ENCODE peak calls at places on chromosomes 3 and 15, in six cellular contexts. O, V, U, M, Z and Q are unnamed samples.
A peak's percentile ranks its signal among the peaks of the same experiment; 100 is the strongest.

GRCh38 chr3:167783781-167784180 is 48.3 kb downstream of the SERPINI1 start:
- DNase-seq in O (no peak), V (no peak), U (no peak), M (no peak), Z (no peak), Q (no peak)

GRCh38 chr3:186869253-186870235 is 27.0 kb downstream of the ADIPOQ start:
- DNase-seq in O (no peak), V (no peak), U (peak; percentile 44), M (no peak), Z (no peak), Q (no peak)

GRCh38 chr3:131401978-131402377 is 20.4 kb downstream of the NUDT16 start:
- DNase-seq in O (no peak), V (no peak), U (no peak), M (no peak), Z (no peak), Q (no peak)

GRCh38 chr15:51369451-51369761 is 28.0 kb downstream of the GLDN start:
- DNase-seq in O (no peak), V (no peak), U (no peak), M (no peak), Z (no peak), Q (no peak)

GRCh38 chr3:59253523-59253922 is 203.7 kb upstream of the CFAP20DC start:
- DNase-seq in O (no peak), V (no peak), U (no peak), M (no peak), Z (no peak), Q (no peak)

GRCh38 chr15:59339252-59339672 is 33.4 kb downstream of the MYO1E start:
- DNase-seq in O (no peak), V (peak; percentile 64), U (no peak), M (no peak), Z (no peak), Q (peak; percentile 90)

GRCh38 chr3:164486150-164486549 is 592.1 kb downstream of the SI start:
- DNase-seq in O (no peak), V (no peak), U (no peak), M (no peak), Z (no peak), Q (no peak)

GRCh38 chr3:126613481-126614187 is 41.3 kb downstream of the TXNRD3 start:
- DNase-seq in O (no peak), V (no peak), U (peak; percentile 11), M (no peak), Z (no peak), Q (no peak)

GRCh38 chr15:92569778-92570177 is 85.8 kb downstream of the FAM174B start:
- DNase-seq in O (no peak), V (no peak), U (no peak), M (no peak), Z (no peak), Q (no peak)

GRCh38 chr3:105788548-105789036 is 80.2 kb downstream of the CBLB start:
- DNase-seq in O (no peak), V (no peak), U (no peak), M (no peak), Z (no peak), Q (no peak)

GRCh38 chr3:39892068-39892467 is 82.7 kb downstream of the MYRIP start:
- DNase-seq in O (no peak), V (no peak), U (no peak), M (no peak), Z (no peak), Q (no peak)

GRCh38 chr3:20125912-20126311 is 60.1 kb downstream of the SGO1 start:
- DNase-seq in O (no peak), V (no peak), U (no peak), M (peak; percentile 71), Z (no peak), Q (no peak)

GRCh38 chr3:56970401-56971002 is 90.0 kb upstream of the SPATA12 start:
- DNase-seq in O (no peak), V (no peak), U (peak; percentile 18), M (no peak), Z (peak; percentile 46), Q (no peak)

GRCh38 chr3:104510091-104510860 is 856.4 kb upstream of the ALCAM start:
- DNase-seq in O (no peak), V (no peak), U (no peak), M (no peak), Z (no peak), Q (no peak)

GRCh38 chr15:57382222-57382621 is 5.9 kb downstream of the CGNL1 start:
- DNase-seq in O (no peak), V (no peak), U (no peak), M (no peak), Z (no peak), Q (peak; percentile 29)

GRCh38 chr3:141379250-141379872 is 11.1 kb downstream of the ZBTB38 start:
- DNase-seq in O (no peak), V (no peak), U (no peak), M (peak; percentile 95), Z (no peak), Q (no peak)

GRCh38 chr3:149000207-149000745 is 8.9 kb downstream of the GYG1 start:
- DNase-seq in O (no peak), V (no peak), U (peak; percentile 69), M (no peak), Z (no peak), Q (no peak)

GRCh38 chr3:17032407-17033034 is 147.8 kb downstream of the PLCL2 start:
- DNase-seq in O (peak; percentile 36), V (peak; percentile 53), U (peak; percentile 36), M (no peak), Z (peak; percentile 41), Q (peak; percentile 16)

GRCh38 chr3:48597408-48597800 is 2.3 kb upstream of the COL7A1 start:
- DNase-seq in O (no peak), V (no peak), U (no peak), M (no peak), Z (peak; percentile 8), Q (no peak)

GRCh38 chr3:48851407-48851806 is 3.7 kb upstream of the PRKAR2A start:
- DNase-seq in O (no peak), V (peak; percentile 12), U (peak; percentile 66), M (no peak), Z (peak; percentile 22), Q (no peak)

GRCh38 chr15:101556273-101556672 is 66.8 kb upstream of the PCSK6 start:
- DNase-seq in O (no peak), V (no peak), U (no peak), M (no peak), Z (no peak), Q (no peak)

GRCh38 chr3:187255314-187255713 is 36.2 kb downstream of the MASP1 start:
- DNase-seq in O (no peak), V (no peak), U (no peak), M (no peak), Z (no peak), Q (no peak)

GRCh38 chr3:51045006-51045405 is 340.1 kb upstream of the MANF start:
- DNase-seq in O (no peak), V (no peak), U (no peak), M (no peak), Z (no peak), Q (no peak)

GRCh38 chr3:17420668-17421067 is 321.8 kb downstream of the TBC1D5 start:
- DNase-seq in O (no peak), V (peak; percentile 43), U (peak; percentile 28), M (no peak), Z (peak; percentile 18), Q (peak; percentile 74)

GRCh38 chr3:16151109-16151508 is 23.4 kb upstream of the GALNT15 start:
- DNase-seq in O (no peak), V (peak; percentile 19), U (peak; percentile 95), M (no peak), Z (peak; percentile 34), Q (no peak)

GRCh38 chr3:98986073-98986472 is 84.6 kb upstream of the DCBLD2 start:
- DNase-seq in O (peak; percentile 43), V (peak; percentile 74), U (peak; percentile 97), M (no peak), Z (no peak), Q (peak; percentile 68)

GRCh38 chr3:49727154-49727923 is 3.6 kb upstream of the GMPPB start:
- DNase-seq in O (no peak), V (no peak), U (no peak), M (no peak), Z (no peak), Q (no peak)

GRCh38 chr3:109325109-109325508 is 8.8 kb upstream of the DPPA2 start:
- DNase-seq in O (no peak), V (no peak), U (no peak), M (no peak), Z (no peak), Q (no peak)

GRCh38 chr3:25001041-25001591 is 426.9 kb upstream of the RARB start:
- DNase-seq in O (no peak), V (no peak), U (no peak), M (no peak), Z (no peak), Q (no peak)

GRCh38 chr3:76997733-76998132 is 42.2 kb upstream of the ROBO2 start:
- DNase-seq in O (no peak), V (no peak), U (peak; percentile 61), M (no peak), Z (no peak), Q (no peak)
- TF ChIP-seq BHLHE40 in O (no peak), V (no peak), U (no peak), M (no peak), Z (no peak), Q (no peak)

DNA sequence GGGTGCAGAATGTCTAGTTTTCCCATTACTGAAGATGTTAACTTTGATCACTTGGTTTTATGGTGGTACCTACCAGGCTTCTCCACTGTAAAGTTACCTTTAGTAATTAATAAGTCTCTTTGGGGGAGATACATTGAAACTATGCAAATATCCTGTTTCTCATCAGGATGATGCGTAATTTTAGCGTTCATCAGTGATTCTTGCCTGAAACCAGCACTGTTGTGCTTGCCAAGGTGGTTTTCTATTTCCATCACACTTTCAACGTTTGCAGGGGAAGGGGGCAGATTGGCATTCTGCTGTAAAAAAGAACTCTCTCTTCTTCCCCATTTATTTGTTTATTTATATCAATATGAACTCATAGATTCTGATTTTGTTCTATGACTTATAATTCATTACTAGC is 61.0 kb downstream of the SSR3 start:
- DNase-seq in O (no peak), V (no peak), U (no peak), M (no peak), Z (no peak), Q (no peak)
- TF ChIP-seq BHLHE40 in O (no peak), V (no peak), U (no peak), M (no peak), Z (no peak), Q (no peak)

GRCh38 chr15:66069751-66070150 is 183.8 kb downstream of the MEGF11 start:
- DNase-seq in O (no peak), V (no peak), U (no peak), M (no peak), Z (no peak), Q (no peak)
- TF ChIP-seq BHLHE40 in O (no peak), V (no peak), U (no peak), M (no peak), Z (no peak), Q (no peak)

DNA sequence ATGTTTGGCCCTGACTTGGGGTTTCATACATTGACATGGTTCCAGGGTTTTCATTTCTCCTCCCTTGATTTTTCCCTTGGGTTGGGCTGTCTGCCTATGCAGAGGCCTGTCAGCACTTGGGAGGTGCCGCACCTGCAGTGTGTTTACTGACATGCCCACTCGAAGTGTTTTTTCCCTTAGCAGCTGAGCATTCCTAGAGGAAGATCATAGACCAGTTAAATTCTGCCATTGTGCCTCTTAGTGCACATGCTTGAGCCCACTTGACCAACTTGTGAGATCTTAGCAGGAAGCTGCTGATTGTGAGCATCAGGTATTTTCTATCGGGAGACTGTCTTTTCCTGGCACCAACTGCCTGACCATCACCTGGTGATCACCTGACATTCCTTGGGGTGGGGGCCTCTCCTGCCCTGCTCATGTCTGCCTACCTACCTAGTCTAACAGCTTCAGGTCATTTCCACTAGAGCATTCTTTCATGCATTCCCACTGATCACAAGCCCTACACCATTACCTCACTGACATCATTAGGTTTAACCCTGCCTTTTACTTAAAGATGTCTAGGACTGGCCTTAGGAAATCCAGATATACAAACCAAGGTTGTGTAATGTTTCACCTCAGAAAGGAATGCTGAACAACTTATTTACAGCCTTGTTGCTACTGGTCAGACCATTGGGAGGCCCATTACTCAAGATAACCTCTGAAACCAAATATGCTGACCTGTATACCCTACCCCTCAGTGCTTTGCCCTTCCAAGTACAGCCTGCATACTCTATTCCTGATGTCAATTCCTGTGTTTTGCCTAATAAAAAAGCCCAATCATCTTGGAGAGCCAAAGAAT is 68.3 kb downstream of the CD47 start:
- DNase-seq in O (no peak), V (no peak), U (no peak), M (no peak), Z (no peak), Q (no peak)
- TF ChIP-seq BHLHE40 in O (no peak), V (no peak), U (no peak), M (no peak), Z (no peak), Q (no peak)